ENCODE peak calls at places on chromosomes 7 and 10, in four cellular contexts. F is AG10803, G is tibial nerve, S is OCI-LY7. P is an unnamed sample.
A peak's percentile ranks its signal among the peaks of the same experiment; 100 is the strongest.

GRCh38 chr10:132035476-132035875 is 30.3 kb upstream of the JAKMIP3 start:
- DNase-seq in F (no peak), G (no peak), S (no peak), P (no peak)

GRCh38 chr7:128932862-128933821 is 4.6 kb upstream of the IRF5 start:
- DNase-seq in F (no peak), G (peak; percentile 39), S (peak; percentile 35), P (no peak)

GRCh38 chr10:52951819-52952218 is 179.2 kb upstream of the MBL2 start:
- DNase-seq in F (no peak), G (peak; percentile 56), S (peak; percentile 69), P (no peak)

GRCh38 chr10:71346731-71347130 is 27.7 kb downstream of the SLC29A3 start:
- DNase-seq in F (no peak), G (no peak), S (no peak), P (no peak)

GRCh38 chr10:124315599-124316270 is 103.0 kb downstream of the OAT start:
- DNase-seq in F (no peak), G (no peak), S (no peak), P (peak; percentile 30)

GRCh38 chr10:132306341-132306685 is 1.4 kb downstream of the STK32C start:
- DNase-seq in F (no peak), G (no peak), S (no peak), P (peak; percentile 44)

GRCh38 chr10:119500138-119500795 is 42.3 kb downstream of the RGS10 start:
- DNase-seq in F (no peak), G (no peak), S (no peak), P (no peak)

GRCh38 chr10:103709341-103709920 is 145.9 kb downstream of the SH3PXD2A start:
- DNase-seq in F (peak; percentile 67), G (no peak), S (no peak), P (no peak)

GRCh38 chr10:126502481-126502880 is 114.2 kb upstream of the ADAM12 start:
- DNase-seq in F (peak; percentile 76), G (no peak), S (no peak), P (no peak)

GRCh38 chr7:94050046-94050445 is 45.9 kb upstream of the BET1 start:
- DNase-seq in F (no peak), G (no peak), S (peak; percentile 93), P (no peak)

GRCh38 chr10:76117949-76118348 is 686.5 kb downstream of the LRMDA start:
- DNase-seq in F (peak; percentile 92), G (no peak), S (no peak), P (no peak)

GRCh38 chr7:68699090-68699711 is 899.1 kb upstream of the AUTS2 start:
- DNase-seq in F (peak; percentile 89), G (no peak), S (no peak), P (no peak)

GRCh38 chr10:1782841-1783240 is 45.5 kb upstream of the ADARB2 start:
- DNase-seq in F (no peak), G (no peak), S (no peak), P (no peak)

GRCh38 chr10:113550365-113550764 is 2.5 kb upstream of the HABP2 start:
- DNase-seq in F (no peak), G (no peak), S (no peak), P (no peak)

GRCh38 chr10:80444646-80445319 is 9.3 kb upstream of the TSPAN14 start:
- DNase-seq in F (peak; percentile 68), G (peak; percentile 82), S (peak; percentile 79), P (no peak)

GRCh38 chr7:94382746-94383145 is 11.9 kb upstream of the COL1A2 start:
- DNase-seq in F (no peak), G (no peak), S (no peak), P (no peak)

GRCh38 chr7:43431020-43431595 is 151.8 kb upstream of the STK17A start:
- DNase-seq in F (peak; percentile 19), G (no peak), S (no peak), P (no peak)

GRCh38 chr7:36058020-36058592 is 94.9 kb upstream of the EEPD1 start:
- DNase-seq in F (no peak), G (no peak), S (no peak), P (no peak)

GRCh38 chr7:128059143-128059975 is 28.1 kb upstream of the LRRC4 start:
- DNase-seq in F (peak; percentile 43), G (no peak), S (peak; percentile 9), P (no peak)

GRCh38 chr7:24884401-24884800 is 95.6 kb downstream of the OSBPL3 start:
- DNase-seq in F (no peak), G (no peak), S (no peak), P (no peak)

GRCh38 chr10:27771231-27771630 is 25.6 kb upstream of the MKX start:
- DNase-seq in F (no peak), G (no peak), S (no peak), P (no peak)

GRCh38 chr10:98486421-98486820 is 39.7 kb upstream of the HPS1 start:
- DNase-seq in F (peak; percentile 88), G (no peak), S (no peak), P (no peak)

GRCh38 chr10:97779492-97779891 is 7.7 kb upstream of the SFRP5 start:
- DNase-seq in F (no peak), G (no peak), S (no peak), P (no peak)

GRCh38 chr7:86926732-86927131 is 132.7 kb downstream of the ELAPOR2 start:
- DNase-seq in F (peak; percentile 73), G (peak; percentile 56), S (peak; percentile 68), P (no peak)

GRCh38 chr7:113128028-113128427 is 9.7 kb upstream of the SMIM30 start:
- DNase-seq in F (peak; percentile 21), G (no peak), S (no peak), P (no peak)

GRCh38 chr7:67777119-67777518 is 780.5 kb downstream of the TYW1 start:
- DNase-seq in F (no peak), G (no peak), S (no peak), P (no peak)

GRCh38 chr10:69506834-69507643 is 55.8 kb downstream of the TSPAN15 start:
- DNase-seq in F (no peak), G (no peak), S (no peak), P (no peak)

GRCh38 chr10:44281089-44281613 is 103.7 kb downstream of the CXCL12 start:
- DNase-seq in F (peak; percentile 63), G (peak; percentile 58), S (no peak), P (no peak)

GRCh38 chr7:128398016-128398840 is 11.6 kb downstream of the IMPDH1 start:
- DNase-seq in F (peak; percentile 37), G (peak; percentile 78), S (peak; percentile 24), P (no peak)

GRCh38 chr10:89466599-89467035 is 52.2 kb downstream of the IFIT5 start:
- DNase-seq in F (peak; percentile 46), G (no peak), S (peak; percentile 13), P (no peak)

GRCh38 chr7:78073470-78074382 is 275.2 kb downstream of the PHTF2 start:
- DNase-seq in F (no peak), G (no peak), S (no peak), P (no peak)

GRCh38 chr10:4982764-4983226 is 19.6 kb downstream of the AKR1C1 start:
- DNase-seq in F (peak; percentile 7), G (no peak), S (no peak), P (peak; percentile 59)

GRCh38 chr7:37987732-37988131 is 67.3 kb downstream of the EPDR1 start:
- DNase-seq in F (no peak), G (no peak), S (no peak), P (no peak)

GRCh38 chr10:97648557-97649404 is 8.3 kb downstream of the PI4K2A start:
- DNase-seq in F (peak; percentile 93), G (peak; percentile 61), S (no peak), P (no peak)

GRCh38 chr7:155212301-155213015 is 85.2 kb upstream of the INSIG1 start:
- DNase-seq in F (no peak), G (no peak), S (no peak), P (no peak)

GRCh38 chr7:155213955-155214327 is 83.7 kb upstream of the INSIG1 start:
- DNase-seq in F (peak; percentile 58), G (no peak), S (no peak), P (no peak)

GRCh38 chr7:155215576-155216325 is 81.9 kb upstream of the INSIG1 start:
- DNase-seq in F (no peak), G (no peak), S (no peak), P (no peak)

GRCh38 chr7:155213385-155213784 is 84.3 kb upstream of the INSIG1 start:
- DNase-seq in F (peak; percentile 90), G (no peak), S (no peak), P (no peak)

GRCh38 chr7:155214328-155214986 is 83.2 kb upstream of the INSIG1 start:
- DNase-seq in F (peak; percentile 66), G (no peak), S (no peak), P (no peak)
- H3K4me3 ChIP-seq in F (peak overlapping the region; percentile 73), G (no peak overlapping the region), S (no peak overlapping the region), P (no peak overlapping the region)

GRCh38 chr7:116188-116981 is 76.0 kb upstream of the FAM20C start:
- DNase-seq in F (no peak), G (no peak), S (no peak), P (no peak)
- H3K4me3 ChIP-seq in F (no peak overlapping the region), G (no peak overlapping the region), S (no peak overlapping the region), P (no peak overlapping the region)

GRCh38 chr7:7751243-7752092 is 33.1 kb upstream of the RPA3 start:
- DNase-seq in F (no peak), G (no peak), S (no peak), P (no peak)
- H3K4me3 ChIP-seq in F (no peak overlapping the region), G (peak overlapping the region; percentile 12), S (no peak overlapping the region), P (no peak overlapping the region)

DNA sequence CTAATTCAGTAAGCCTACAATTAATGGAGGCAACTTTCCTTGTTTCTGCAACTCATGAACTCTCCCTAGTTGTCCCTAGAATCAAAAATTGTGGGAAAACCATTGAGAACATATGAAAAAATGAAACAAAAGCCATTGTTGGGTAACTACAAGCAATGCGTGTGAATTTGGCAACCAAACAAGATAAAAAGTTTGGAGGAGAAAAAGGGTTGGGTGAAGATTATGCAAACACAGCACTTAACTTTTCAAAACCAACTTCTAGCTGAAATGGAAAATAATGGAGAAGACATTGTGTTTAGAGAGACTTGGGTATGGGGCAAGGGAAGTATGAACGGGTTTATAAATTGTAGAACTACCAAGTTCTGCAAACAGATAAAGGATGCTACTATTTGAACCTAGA is 88.9 kb upstream of the SVIL start:
- DNase-seq in F (peak; percentile 40), G (no peak), S (no peak), P (no peak)
- H3K4me3 ChIP-seq in F (no peak overlapping the region), G (no peak overlapping the region), S (no peak overlapping the region), P (no peak overlapping the region)

GRCh38 chr7:130142654-130143333 is 62.4 kb downstream of the TMEM209 start:
- DNase-seq in F (no peak), G (no peak), S (no peak), P (no peak)

GRCh38 chr7:130141161-130141857 is 63.9 kb downstream of the TMEM209 start:
- DNase-seq in F (peak; percentile 67), G (peak; percentile 64), S (no peak), P (no peak)

GRCh38 chr7:130143334-130143732 is 61.9 kb downstream of the TMEM209 start:
- DNase-seq in F (no peak), G (no peak), S (no peak), P (no peak)

GRCh38 chr7:130140551-130141160 is 64.5 kb downstream of the TMEM209 start:
- DNase-seq in F (no peak), G (no peak), S (no peak), P (no peak)

GRCh38 chr7:130141858-130142653 is 63.1 kb downstream of the TMEM209 start:
- DNase-seq in F (no peak), G (no peak), S (no peak), P (no peak)
- H3K4me3 ChIP-seq in F (peak overlapping the region; percentile 52), G (peak overlapping the region; percentile 60), S (no peak overlapping the region), P (peak overlapping the region; percentile 64)

P was measured in ascending aorta.